ENCODE peak calls at places on chromosome 6, in seven cellular contexts. U is brain microvascular endothelial cell, B is tibial artery, E is Caco-2, I is PC-9, S is dorsolateral prefrontal cortex, W is pancreas. L is an unnamed sample.

GRCh38 chr6:24766685-24767462 is 7.9 kb upstream of the GMNN start:
- DNase-seq in U (no peak), B (no peak), E (no peak), I (peak; percentile 52), S (no peak), W (no peak), L (no peak)

GRCh38 chr6:46947497-46947896 is 25.8 kb upstream of the ADGRF5 start:
- DNase-seq in U (no peak), B (no peak), E (no peak), I (no peak), S (no peak), W (no peak), L (no peak)

GRCh38 chr6:128919412-128919811 is 36.5 kb downstream of the LAMA2 start:
- DNase-seq in U (no peak), B (no peak), E (no peak), I (no peak), S (no peak), W (no peak), L (no peak)

GRCh38 chr6:34958748-34959147 is 69.7 kb downstream of the ANKS1A start:
- DNase-seq in U (no peak), B (peak; percentile 28), E (no peak), I (no peak), S (no peak), W (no peak), L (no peak)

GRCh38 chr6:77015350-77015749 is 447.9 kb downstream of the HTR1B start:
- DNase-seq in U (peak; percentile 53), B (no peak), E (no peak), I (no peak), S (no peak), W (no peak), L (no peak)

GRCh38 chr6:65126667-65127066 is 580.4 kb downstream of the EYS start:
- DNase-seq in U (no peak), B (no peak), E (no peak), I (no peak), S (no peak), W (no peak), L (no peak)

GRCh38 chr6:111715321-111715720 is 109.6 kb upstream of the TRAF3IP2 start:
- DNase-seq in U (no peak), B (no peak), E (no peak), I (no peak), S (peak; percentile 63), W (no peak), L (no peak)

GRCh38 chr6:43496370-43497128 is 13.6 kb downstream of the LRRC73 start:
- DNase-seq in U (peak; percentile 38), B (no peak), E (peak; percentile 73), I (peak; percentile 73), S (peak; percentile 74), W (no peak), L (no peak)

GRCh38 chr6:142321451-142321850 is 19.6 kb downstream of the ADGRG6 start:
- DNase-seq in U (no peak), B (no peak), E (no peak), I (no peak), S (no peak), W (no peak), L (no peak)

GRCh38 chr6:138864343-138864890 is 68.5 kb downstream of the ECT2L start:
- DNase-seq in U (peak; percentile 53), B (no peak), E (no peak), I (no peak), S (no peak), W (no peak), L (no peak)

GRCh38 chr6:169247991-169248390 is 5.7 kb downstream of the THBS2 start:
- DNase-seq in U (no peak), B (no peak), E (no peak), I (no peak), S (no peak), W (no peak), L (no peak)

GRCh38 chr6:117404548-117404947 is 21.2 kb downstream of the ROS1 start:
- DNase-seq in U (peak; percentile 22), B (no peak), E (no peak), I (no peak), S (no peak), W (no peak), L (no peak)

GRCh38 chr6:21264288-21264818 is 329.2 kb upstream of the SOX4 start:
- DNase-seq in U (no peak), B (no peak), E (peak; percentile 43), I (no peak), S (no peak), W (no peak), L (no peak)

GRCh38 chr6:31834704-31835375 is 7.3 kb downstream of the HSPA1B start:
- DNase-seq in U (peak; percentile 53), B (peak; percentile 77), E (peak; percentile 80), I (peak; percentile 47), S (peak; percentile 83), W (peak; percentile 88), L (no peak)

GRCh38 chr6:55997223-55997874 is 122.0 kb upstream of the BMP5 start:
- DNase-seq in U (no peak), B (no peak), E (no peak), I (no peak), S (no peak), W (no peak), L (no peak)

GRCh38 chr6:159063549-159063948 is 18.8 kb upstream of the TAGAP start:
- DNase-seq in U (no peak), B (no peak), E (no peak), I (no peak), S (no peak), W (no peak), L (no peak)

GRCh38 chr6:157758516-157759023 is 64.5 kb upstream of the SNX9 start:
- DNase-seq in U (no peak), B (no peak), E (no peak), I (no peak), S (no peak), W (no peak), L (no peak)

GRCh38 chr6:87334683-87335082 is 5.6 kb upstream of the GJB7 start:
- DNase-seq in U (no peak), B (no peak), E (no peak), I (no peak), S (no peak), W (no peak), L (no peak)

GRCh38 chr6:128483472-128484135 is 36.8 kb downstream of the PTPRK start:
- DNase-seq in U (no peak), B (no peak), E (no peak), I (no peak), S (no peak), W (no peak), L (no peak)

DNA sequence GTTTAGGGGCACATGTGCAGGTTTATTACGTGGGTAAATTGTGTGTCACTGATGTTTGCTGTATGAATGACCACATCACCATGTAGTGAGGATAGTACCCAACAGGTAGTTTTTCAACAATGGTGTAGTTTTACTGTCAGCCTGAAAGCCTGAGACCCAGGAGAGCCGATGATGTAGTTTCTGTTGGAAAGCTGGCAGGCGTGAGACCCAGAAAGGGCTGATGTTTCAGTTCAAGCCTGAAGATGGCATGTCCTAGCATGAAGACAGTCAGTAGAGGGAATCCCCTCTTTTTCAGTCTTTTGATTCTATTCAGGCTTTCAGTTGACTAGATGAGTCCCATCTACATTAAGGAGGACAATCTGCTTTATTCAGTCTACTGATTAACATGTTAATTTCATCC is 96.7 kb downstream of the KLHL32 start:
- DNase-seq in U (no peak), B (no peak), E (no peak), I (no peak), S (no peak), W (no peak), L (no peak)
- TF ChIP-seq CTCF in U (no peak), B (no peak), E (no peak), I (no peak), S (no peak), W (no peak), L (no peak)

GRCh38 chr6:29946380-29946779 is 4.0 kb downstream of the HLA-A start:
- DNase-seq in U (no peak), B (no peak), E (no peak), I (no peak), S (no peak), W (no peak), L (no peak)
- H3K4me3 ChIP-seq in U (no peak overlapping the region), B (no peak overlapping the region), E (no peak overlapping the region), I (no peak overlapping the region), S (no peak overlapping the region), W (no peak overlapping the region), L (no peak overlapping the region)

DNA sequence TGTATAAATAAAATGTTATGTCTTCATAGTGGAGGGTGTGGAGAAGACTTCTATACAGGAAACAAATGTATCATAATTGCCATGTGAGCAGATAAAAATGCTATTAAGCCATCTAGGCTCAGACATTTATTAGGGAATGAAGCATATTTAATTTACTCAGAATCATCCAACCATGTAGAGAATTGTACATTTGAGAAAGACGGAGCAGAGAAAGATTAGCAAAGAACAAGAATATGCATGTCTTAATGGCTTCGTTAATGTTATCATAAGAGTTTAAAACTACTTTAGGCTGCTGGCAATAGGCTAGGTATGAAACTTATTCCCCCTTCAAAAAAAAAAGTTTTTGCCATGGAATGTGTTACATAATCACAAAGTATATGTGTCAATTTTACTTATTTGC is 6.1 kb downstream of the ANKRD6 start:
- DNase-seq in U (no peak), B (no peak), E (no peak), I (no peak), S (no peak), W (no peak), L (no peak)
- H3K27me3 ChIP-seq in U (no peaks in the 10 kb centered on the region), B (no peaks in the 10 kb centered on the region), E (no peaks in the 10 kb centered on the region), I (no peaks in the 10 kb centered on the region), S (no peaks in the 10 kb centered on the region), W (no peaks in the 10 kb centered on the region), L (no peaks in the 10 kb centered on the region)

GRCh38 chr6:17705428-17705777 is 1.3 kb downstream of the NUP153 start:
- DNase-seq in U (peak; percentile 70), B (peak; percentile 50), E (no peak), I (peak; percentile 48), S (no peak), W (no peak), L (no peak)

GRCh38 chr6:17707371-17707651 is 586 bp upstream of the NUP153 start:
- DNase-seq in U (no peak), B (no peak), E (no peak), I (no peak), S (no peak), W (no peak), L (no peak)

GRCh38 chr6:17703256-17703694 is 3.5 kb downstream of the NUP153 start:
- DNase-seq in U (peak; percentile 42), B (peak; percentile 21), E (no peak), I (peak; percentile 42), S (no peak), W (no peak), L (no peak)

GRCh38 chr6:17706580-17707370 is at the start of gene NUP153:
- DNase-seq in U (peak; percentile 98), B (peak; percentile 98), E (peak; percentile 99), I (peak; percentile 91), S (peak; percentile 99), W (peak; percentile 100), L (peak; percentile 71)

DNA sequence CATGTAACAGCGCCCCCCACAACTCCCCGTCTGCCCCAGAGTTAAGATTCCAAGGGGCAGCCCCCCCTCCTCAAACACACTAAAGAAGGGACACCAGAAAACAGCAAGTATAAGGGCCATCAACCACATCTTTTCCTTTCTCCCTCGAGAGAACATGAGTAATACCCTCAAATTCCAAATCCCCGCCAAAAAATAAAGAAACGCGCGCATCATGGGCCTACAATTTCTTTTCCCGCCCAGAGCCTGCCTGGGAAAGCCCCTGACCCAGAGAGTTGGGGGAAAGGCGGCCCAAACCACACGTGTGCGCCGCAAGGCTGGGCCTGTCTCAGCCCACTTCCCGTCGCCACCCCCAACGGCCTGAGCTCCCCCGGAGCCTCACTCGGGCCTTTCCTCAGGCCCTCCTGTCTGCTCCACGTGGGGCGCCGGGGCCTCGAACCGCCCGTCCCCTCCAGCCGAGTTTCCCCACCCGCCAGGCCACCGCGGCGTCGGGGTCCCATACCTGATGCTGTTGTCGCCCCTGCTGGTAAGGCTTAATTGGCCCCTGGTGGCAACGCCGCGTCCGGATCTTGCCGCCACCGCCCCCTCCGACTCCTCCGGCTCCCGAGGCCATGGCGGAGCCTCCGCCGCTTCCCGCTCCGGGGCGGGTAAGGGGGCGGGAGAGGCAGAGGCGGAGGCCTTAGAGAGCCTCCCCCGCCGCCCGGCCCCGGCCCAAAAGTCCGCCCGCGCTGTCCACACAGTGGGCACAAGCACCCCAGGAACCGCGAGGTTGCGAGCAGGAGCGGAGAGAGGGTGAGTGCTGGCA is 746 bp downstream of the NUP153 start:
- DNase-seq in U (peak; percentile 33), B (peak; percentile 41), E (peak; percentile 78), I (peak; percentile 35), S (no peak), W (peak; percentile 88), L (no peak)
- TF ChIP-seq CTCF in U (peak; percentile 27), B (peak; percentile 17), E (no peak), I (no peak), S (no peak), W (no peak), L (peak; percentile 13)